ENCODE peak calls at places on chromosomes 1 and 21, in seven cellular contexts. One of them, this sample, is unnamed.

GRCh38 chr1:199178646-199179045 is 539.8 kb downstream of the PTPRC start:
- DNase-seq in H7: no peak
- DNase-seq in BJ: no peak
- DNase-seq in stomach: no peak
- DNase-seq in CD8-positive, alpha-beta T cell: no peak
- DNase-seq in heart left ventricle: no peak
- DNase-seq in MG63: no peak
- DNase-seq in this sample: no peak

GRCh38 chr1:76577818-76578185 is 289.5 kb upstream of the ST6GALNAC5 start:
- DNase-seq in H7: no peak
- DNase-seq in BJ: no peak
- DNase-seq in stomach: no peak
- DNase-seq in CD8-positive, alpha-beta T cell: no peak
- DNase-seq in heart left ventricle: no peak
- DNase-seq in MG63: no peak
- DNase-seq in this sample: no peak

GRCh38 chr21:38847556-38847955 is 41.8 kb downstream of the ETS2 start:
- DNase-seq in H7: no peak
- DNase-seq in BJ: no peak
- DNase-seq in stomach: no peak
- DNase-seq in CD8-positive, alpha-beta T cell: no peak
- DNase-seq in heart left ventricle: no peak
- DNase-seq in MG63: peak; percentile 52
- DNase-seq in this sample: no peak

GRCh38 chr1:110593905-110594304 is 12.3 kb downstream of the KCNA2 start:
- DNase-seq in H7: no peak
- DNase-seq in BJ: no peak
- DNase-seq in stomach: no peak
- DNase-seq in CD8-positive, alpha-beta T cell: no peak
- DNase-seq in heart left ventricle: no peak
- DNase-seq in MG63: no peak
- DNase-seq in this sample: no peak

GRCh38 chr1:53590581-53591515 is 131.6 kb downstream of the DMRTB1 start:
- DNase-seq in H7: peak; percentile 59
- DNase-seq in BJ: no peak
- DNase-seq in stomach: peak; percentile 17
- DNase-seq in CD8-positive, alpha-beta T cell: no peak
- DNase-seq in heart left ventricle: no peak
- DNase-seq in MG63: no peak
- DNase-seq in this sample: no peak

GRCh38 chr1:114336360-114336759 is 174.6 kb downstream of the TRIM33 start:
- DNase-seq in H7: no peak
- DNase-seq in BJ: no peak
- DNase-seq in stomach: no peak
- DNase-seq in CD8-positive, alpha-beta T cell: no peak
- DNase-seq in heart left ventricle: no peak
- DNase-seq in MG63: no peak
- DNase-seq in this sample: no peak

GRCh38 chr1:46218443-46218842 is 15.3 kb downstream of the LURAP1 start:
- DNase-seq in H7: no peak
- DNase-seq in BJ: no peak
- DNase-seq in stomach: no peak
- DNase-seq in CD8-positive, alpha-beta T cell: no peak
- DNase-seq in heart left ventricle: no peak
- DNase-seq in MG63: no peak
- DNase-seq in this sample: no peak

GRCh38 chr1:15915991-15916390 is 59.9 kb downstream of the ZBTB17 start:
- DNase-seq in H7: no peak
- DNase-seq in BJ: no peak
- DNase-seq in stomach: no peak
- DNase-seq in CD8-positive, alpha-beta T cell: no peak
- DNase-seq in heart left ventricle: no peak
- DNase-seq in MG63: no peak
- DNase-seq in this sample: no peak

GRCh38 chr1:152932170-152932811 is 14.7 kb upstream of the SPRR5 start:
- DNase-seq in H7: no peak
- DNase-seq in BJ: no peak
- DNase-seq in stomach: no peak
- DNase-seq in CD8-positive, alpha-beta T cell: no peak
- DNase-seq in heart left ventricle: no peak
- DNase-seq in MG63: no peak
- DNase-seq in this sample: no peak

GRCh38 chr1:92277105-92277504 is 21.7 kb downstream of the GLMN start:
- DNase-seq in H7: no peak
- DNase-seq in BJ: no peak
- DNase-seq in stomach: no peak
- DNase-seq in CD8-positive, alpha-beta T cell: no peak
- DNase-seq in heart left ventricle: no peak
- DNase-seq in MG63: no peak
- DNase-seq in this sample: no peak

GRCh38 chr1:75188892-75189291 is 54.7 kb downstream of the LHX8 start:
- DNase-seq in H7: no peak
- DNase-seq in BJ: no peak
- DNase-seq in stomach: no peak
- DNase-seq in CD8-positive, alpha-beta T cell: no peak
- DNase-seq in heart left ventricle: no peak
- DNase-seq in MG63: no peak
- DNase-seq in this sample: no peak

GRCh38 chr1:228830185-228830953 is 95.1 kb downstream of the RHOU start:
- DNase-seq in H7: peak; percentile 35
- DNase-seq in BJ: no peak
- DNase-seq in stomach: peak; percentile 94
- DNase-seq in CD8-positive, alpha-beta T cell: no peak
- DNase-seq in heart left ventricle: no peak
- DNase-seq in MG63: no peak
- DNase-seq in this sample: no peak

GRCh38 chr1:33433509-33434362 is 2.8 kb upstream of the PHC2 start:
- DNase-seq in H7: no peak
- DNase-seq in BJ: peak; percentile 100
- DNase-seq in stomach: no peak
- DNase-seq in CD8-positive, alpha-beta T cell: no peak
- DNase-seq in heart left ventricle: peak; percentile 32
- DNase-seq in MG63: peak; percentile 94
- DNase-seq in this sample: peak; percentile 92

GRCh38 chr1:210558302-210558701 is 229.6 kb downstream of the HHAT start:
- DNase-seq in H7: no peak
- DNase-seq in BJ: no peak
- DNase-seq in stomach: peak; percentile 82
- DNase-seq in CD8-positive, alpha-beta T cell: no peak
- DNase-seq in heart left ventricle: peak; percentile 43
- DNase-seq in MG63: no peak
- DNase-seq in this sample: no peak

GRCh38 chr1:168834225-168834872 is 105.3 kb upstream of the DPT start:
- DNase-seq in H7: no peak
- DNase-seq in BJ: no peak
- DNase-seq in stomach: no peak
- DNase-seq in CD8-positive, alpha-beta T cell: no peak
- DNase-seq in heart left ventricle: no peak
- DNase-seq in MG63: no peak
- DNase-seq in this sample: no peak

GRCh38 chr1:115168026-115168425 is 78.7 kb upstream of the TSPAN2 start:
- DNase-seq in H7: no peak
- DNase-seq in BJ: no peak
- DNase-seq in stomach: no peak
- DNase-seq in CD8-positive, alpha-beta T cell: no peak
- DNase-seq in heart left ventricle: no peak
- DNase-seq in MG63: no peak
- DNase-seq in this sample: peak; percentile 53

GRCh38 chr1:50110656-50111055 is 1.9 kb downstream of the ELAVL4 start:
- DNase-seq in H7: no peak
- DNase-seq in BJ: no peak
- DNase-seq in stomach: no peak
- DNase-seq in CD8-positive, alpha-beta T cell: no peak
- DNase-seq in heart left ventricle: no peak
- DNase-seq in MG63: no peak
- DNase-seq in this sample: no peak

GRCh38 chr1:20370628-20371200 is 80.0 kb downstream of the VWA5B1 start:
- DNase-seq in H7: no peak
- DNase-seq in BJ: no peak
- DNase-seq in stomach: no peak
- DNase-seq in CD8-positive, alpha-beta T cell: no peak
- DNase-seq in heart left ventricle: no peak
- DNase-seq in MG63: no peak
- DNase-seq in this sample: no peak
- H3K27me3 ChIP-seq in H7: peaks cover 75% of the 10 kb centered on the region
- H3K27me3 ChIP-seq in BJ: peaks cover 27% of the 10 kb centered on the region
- H3K27me3 ChIP-seq in stomach: peaks cover 46% of the 10 kb centered on the region
- H3K27me3 ChIP-seq in CD8-positive, alpha-beta T cell: peaks cover 3% of the 10 kb centered on the region
- H3K27me3 ChIP-seq in heart left ventricle: peaks cover 10% of the 10 kb centered on the region
- H3K27me3 ChIP-seq in MG63: peaks cover 7% of the 10 kb centered on the region
- H3K27me3 ChIP-seq in this sample: peaks cover 22% of the 10 kb centered on the region

GRCh38 chr1:197913495-197914276 is 3.5 kb upstream of the LHX9 start:
- DNase-seq in H7: peak; percentile 17
- DNase-seq in BJ: no peak
- DNase-seq in stomach: no peak
- DNase-seq in CD8-positive, alpha-beta T cell: no peak
- DNase-seq in heart left ventricle: no peak
- DNase-seq in MG63: no peak
- DNase-seq in this sample: no peak

GRCh38 chr1:197912739-197913494 is 4.3 kb upstream of the LHX9 start:
- DNase-seq in H7: peak; percentile 61
- DNase-seq in BJ: no peak
- DNase-seq in stomach: no peak
- DNase-seq in CD8-positive, alpha-beta T cell: no peak
- DNase-seq in heart left ventricle: no peak
- DNase-seq in MG63: no peak
- DNase-seq in this sample: no peak

GRCh38 chr1:197910120-197911110 is 6.8 kb upstream of the LHX9 start:
- DNase-seq in H7: peak; percentile 51
- DNase-seq in BJ: no peak
- DNase-seq in stomach: no peak
- DNase-seq in CD8-positive, alpha-beta T cell: no peak
- DNase-seq in heart left ventricle: no peak
- DNase-seq in MG63: no peak
- DNase-seq in this sample: no peak

GRCh38 chr1:197911172-197911856 is 5.9 kb upstream of the LHX9 start:
- DNase-seq in H7: peak; percentile 87
- DNase-seq in BJ: no peak
- DNase-seq in stomach: no peak
- DNase-seq in CD8-positive, alpha-beta T cell: no peak
- DNase-seq in heart left ventricle: no peak
- DNase-seq in MG63: peak; percentile 29
- DNase-seq in this sample: no peak

GRCh38 chr1:197911857-197912696 is 5.1 kb upstream of the LHX9 start:
- DNase-seq in H7: peak; percentile 77
- DNase-seq in BJ: no peak
- DNase-seq in stomach: no peak
- DNase-seq in CD8-positive, alpha-beta T cell: no peak
- DNase-seq in heart left ventricle: no peak
- DNase-seq in MG63: no peak
- DNase-seq in this sample: no peak
- H3K27me3 ChIP-seq in H7: peaks cover 100% of the 10 kb centered on the region
- H3K27me3 ChIP-seq in BJ: peaks cover 41% of the 10 kb centered on the region
- H3K27me3 ChIP-seq in stomach: peaks cover 100% of the 10 kb centered on the region
- H3K27me3 ChIP-seq in CD8-positive, alpha-beta T cell: peaks cover 79% of the 10 kb centered on the region
- H3K27me3 ChIP-seq in heart left ventricle: peaks cover 75% of the 10 kb centered on the region
- H3K27me3 ChIP-seq in MG63: peaks cover 5% of the 10 kb centered on the region
- H3K27me3 ChIP-seq in this sample: peaks cover 23% of the 10 kb centered on the region

GRCh38 chr1:175543447-175543846 is 199.9 kb downstream of the TNR start:
- DNase-seq in H7: no peak
- DNase-seq in BJ: no peak
- DNase-seq in stomach: no peak
- DNase-seq in CD8-positive, alpha-beta T cell: no peak
- DNase-seq in heart left ventricle: no peak
- DNase-seq in MG63: no peak
- DNase-seq in this sample: no peak

GRCh38 chr1:175554586-175554985 is 188.8 kb downstream of the TNR start:
- DNase-seq in H7: no peak
- DNase-seq in BJ: no peak
- DNase-seq in stomach: no peak
- DNase-seq in CD8-positive, alpha-beta T cell: no peak
- DNase-seq in heart left ventricle: no peak
- DNase-seq in MG63: no peak
- DNase-seq in this sample: no peak

DNA sequence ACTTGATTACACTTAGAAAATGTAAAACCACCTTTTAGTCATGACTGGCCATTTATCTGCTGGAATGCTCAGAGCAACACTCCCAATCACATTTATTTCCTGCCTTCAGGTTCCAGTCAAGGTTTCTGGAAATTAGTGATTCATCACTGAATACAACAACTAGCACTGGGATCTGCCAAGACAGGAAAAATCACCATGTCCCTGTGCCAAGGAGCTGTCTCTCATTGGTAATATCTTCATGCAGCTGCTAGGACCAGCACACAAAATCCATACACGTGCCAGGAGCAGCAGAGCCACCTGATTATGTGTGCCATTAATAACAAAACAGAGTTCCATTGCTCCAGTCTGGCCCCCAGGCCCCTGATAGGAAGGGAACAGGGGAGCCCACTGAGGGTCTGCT is 194.6 kb downstream of the TNR start:
- DNase-seq in H7: no peak
- DNase-seq in BJ: no peak
- DNase-seq in stomach: no peak
- DNase-seq in CD8-positive, alpha-beta T cell: no peak
- DNase-seq in heart left ventricle: no peak
- DNase-seq in MG63: peak; percentile 77
- DNase-seq in this sample: no peak
- H3K27me3 ChIP-seq in H7: no peaks in the 10 kb centered on the region
- H3K27me3 ChIP-seq in BJ: no peaks in the 10 kb centered on the region
- H3K27me3 ChIP-seq in stomach: no peaks in the 10 kb centered on the region
- H3K27me3 ChIP-seq in CD8-positive, alpha-beta T cell: no peaks in the 10 kb centered on the region
- H3K27me3 ChIP-seq in heart left ventricle: no peaks in the 10 kb centered on the region
- H3K27me3 ChIP-seq in MG63: peaks cover 6% of the 10 kb centered on the region
- H3K27me3 ChIP-seq in this sample: no peaks in the 10 kb centered on the region

GRCh38 chr21:25402134-25402957 is 204.9 kb downstream of the MRPL39 start:
- DNase-seq in H7: no peak
- DNase-seq in BJ: no peak
- DNase-seq in stomach: no peak
- DNase-seq in CD8-positive, alpha-beta T cell: no peak
- DNase-seq in heart left ventricle: no peak
- DNase-seq in MG63: no peak
- DNase-seq in this sample: no peak

GRCh38 chr21:25398630-25399029 is 208.7 kb downstream of the MRPL39 start:
- DNase-seq in H7: no peak
- DNase-seq in BJ: no peak
- DNase-seq in stomach: no peak
- DNase-seq in CD8-positive, alpha-beta T cell: no peak
- DNase-seq in heart left ventricle: no peak
- DNase-seq in MG63: no peak
- DNase-seq in this sample: no peak

GRCh38 chr21:25396135-25396711 is 211.1 kb downstream of the MRPL39 start:
- DNase-seq in H7: no peak
- DNase-seq in BJ: no peak
- DNase-seq in stomach: no peak
- DNase-seq in CD8-positive, alpha-beta T cell: no peak
- DNase-seq in heart left ventricle: no peak
- DNase-seq in MG63: no peak
- DNase-seq in this sample: no peak

GRCh38 chr21:25405991-25406390 is 201.3 kb downstream of the MRPL39 start:
- DNase-seq in H7: no peak
- DNase-seq in BJ: no peak
- DNase-seq in stomach: no peak
- DNase-seq in CD8-positive, alpha-beta T cell: no peak
- DNase-seq in heart left ventricle: no peak
- DNase-seq in MG63: no peak
- DNase-seq in this sample: no peak

DNA sequence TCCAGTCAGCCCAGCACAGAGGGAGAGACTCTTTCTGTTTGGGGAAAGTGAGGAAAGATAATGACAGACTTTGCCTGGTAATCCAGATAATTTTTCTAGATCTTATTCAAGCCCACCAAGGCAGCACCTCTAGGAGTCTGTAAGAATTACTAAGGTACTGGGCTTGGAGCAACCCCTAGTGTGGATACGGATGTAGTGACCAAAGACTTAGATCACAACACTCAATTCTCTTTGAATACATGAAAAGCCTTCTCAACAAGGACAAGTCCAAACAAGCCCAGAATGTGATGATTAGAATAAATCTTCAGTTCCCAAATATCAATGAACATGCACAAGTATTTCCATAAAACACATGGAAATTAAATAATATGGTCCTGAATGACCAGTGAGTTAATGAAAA is 206.9 kb downstream of the MRPL39 start:
- DNase-seq in H7: no peak
- DNase-seq in BJ: no peak
- DNase-seq in stomach: no peak
- DNase-seq in CD8-positive, alpha-beta T cell: no peak
- DNase-seq in heart left ventricle: no peak
- DNase-seq in MG63: no peak
- DNase-seq in this sample: no peak
- H3K27me3 ChIP-seq in H7: no peaks in the 10 kb centered on the region
- H3K27me3 ChIP-seq in BJ: no peaks in the 10 kb centered on the region
- H3K27me3 ChIP-seq in stomach: no peaks in the 10 kb centered on the region
- H3K27me3 ChIP-seq in CD8-positive, alpha-beta T cell: no peaks in the 10 kb centered on the region
- H3K27me3 ChIP-seq in heart left ventricle: no peaks in the 10 kb centered on the region
- H3K27me3 ChIP-seq in MG63: no peaks in the 10 kb centered on the region
- H3K27me3 ChIP-seq in this sample: no peaks in the 10 kb centered on the region

This sample was measured in SJSA1.